ENCODE peak calls at places on chromosomes 2 and 18, in five cellular contexts. P, L, J, C and O are unnamed samples.

GRCh38 chr2:43184339-43184895 is 42.0 kb downstream of the ZFP36L2 start:
- DNase-seq in L (no peak), C (no peak), P (no peak), J (peak), O (no peak)

GRCh38 chr2:168841445-168841844 is 39.0 kb downstream of the NOSTRIN start:
- DNase-seq in J (no peak), P (no peak), L (no peak), C (no peak), O (no peak)

GRCh38 chr2:235511187-235511661 is 17.4 kb downstream of the AGAP1 start:
- DNase-seq in L (no peak), C (no peak), P (no peak), J (peak), O (no peak)

GRCh38 chr2:169090133-169090820 is 20.9 kb downstream of the DHRS9 start:
- DNase-seq in J (peak), P (no peak), L (no peak), C (no peak), O (no peak)

GRCh38 chr2:28380185-28380584 is 12.5 kb upstream of the FOSL2 start:
- DNase-seq in L (no peak), J (no peak), C (no peak), P (no peak), O (no peak)

GRCh38 chr2:98334439-98335078 is 11.7 kb upstream of the CNGA3 start:
- DNase-seq in L (no peak), C (no peak), J (no peak), P (no peak), O (no peak)

GRCh38 chr2:213237787-213238186 is 46.5 kb upstream of the SPAG16 start:
- DNase-seq in L (no peak), C (no peak), J (no peak), P (no peak), O (no peak)

GRCh38 chr18:58005036-58005435 is 39.0 kb upstream of the NEDD4L start:
- DNase-seq in C (no peak), L (no peak), J (no peak), P (no peak), O (no peak)

GRCh38 chr2:19051238-19051831 is 307.1 kb downstream of the OSR1 start:
- DNase-seq in C (no peak), J (no peak), P (no peak), L (no peak), O (no peak)

GRCh38 chr2:37190290-37190689 is 1.8 kb upstream of the SULT6B1 start:
- DNase-seq in P (no peak), J (no peak), C (no peak), L (no peak), O (no peak)

GRCh38 chr2:118013221-118013723 is 598 bp downstream of the CCDC93 start:
- DNase-seq in C (peak), L (peak), P (no peak), J (peak), O (peak)

GRCh38 chr2:25671622-25672021 is 1.8 kb downstream of the DTNB start:
- DNase-seq in L (no peak), P (no peak), J (no peak), C (no peak), O (no peak)

GRCh38 chr2:109110185-109110584 is 18.8 kb upstream of the SH3RF3 start:
- DNase-seq in L (no peak), C (no peak), J (no peak), P (no peak), O (no peak)

GRCh38 chr2:69089244-69089643 is 76.3 kb downstream of the ANTXR1 start:
- DNase-seq in C (no peak), J (no peak), L (no peak), P (no peak), O (no peak)

GRCh38 chr2:98514096-98514639 is 69.5 kb downstream of the INPP4A start:
- DNase-seq in C (no peak), P (no peak), L (no peak), J (no peak), O (no peak)

GRCh38 chr18:22703883-22704626 is 229.1 kb upstream of the RBBP8 start:
- DNase-seq in P (no peak), C (peak), J (peak), L (no peak), O (peak)

GRCh38 chr18:11963991-11964484 is 17.3 kb upstream of the IMPA2 start:
- DNase-seq in P (no peak), C (no peak), L (no peak), J (no peak), O (no peak)

GRCh38 chr18:46891742-46892214 is 25.5 kb downstream of the PIAS2 start:
- DNase-seq in L (no peak), J (no peak), P (peak), C (peak), O (peak)

GRCh38 chr18:11380968-11381367 is 228.4 kb upstream of the SLC35G4 start:
- DNase-seq in C (no peak), J (no peak), L (no peak), P (no peak), O (no peak)

GRCh38 chr2:241868661-241869081 is 858 bp upstream of the RTP5 start:
- DNase-seq in L (no peak), J (no peak), C (no peak), P (no peak), O (no peak)

GRCh38 chr18:76121049-76121448 is 374.0 kb downstream of the ZNF516 start:
- DNase-seq in C (no peak), J (no peak), L (no peak), P (no peak), O (no peak)

DNA sequence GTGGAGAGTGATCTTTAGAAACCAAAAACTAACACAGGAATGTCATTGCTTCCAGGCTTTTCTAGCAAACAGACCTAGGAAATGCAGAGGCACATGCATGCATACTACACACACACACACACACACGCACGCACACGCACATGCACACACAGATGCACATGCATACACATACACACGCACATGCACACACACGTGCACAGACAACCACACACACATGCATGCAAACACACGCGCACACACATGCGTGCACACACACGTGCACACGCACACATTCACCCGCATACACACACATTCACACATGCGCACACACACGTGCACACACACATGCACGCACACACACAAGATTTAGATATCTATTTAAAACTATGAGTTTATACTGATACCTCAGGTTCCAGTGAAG is 379.5 kb downstream of the ZNF516 start:
- DNase-seq in C (no peak), P (no peak), J (no peak), L (no peak), O (no peak)
- TF ChIP-seq TAF1 in C (no peak), P (no peak), J (no peak), L (no peak), O (no peak)

DNA sequence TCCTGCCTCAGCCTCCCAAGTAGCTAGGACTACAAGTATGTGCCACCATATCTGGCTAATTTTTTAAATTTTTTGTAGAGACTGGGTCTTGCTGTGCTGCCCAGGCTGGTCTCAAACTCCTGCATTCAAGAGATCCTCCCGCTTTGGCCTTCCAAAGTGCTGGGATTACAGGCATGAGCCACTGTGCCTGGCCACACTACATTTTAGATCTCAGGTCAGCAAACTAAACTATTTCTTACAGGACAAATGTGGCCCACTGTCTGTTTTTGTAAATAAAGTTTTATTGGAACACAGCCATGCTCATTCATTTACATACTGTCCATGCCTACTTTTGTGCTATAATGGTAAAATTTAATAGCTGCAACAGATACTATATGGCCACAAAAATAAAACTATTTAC is 17.8 kb downstream of the INO80D start:
- DNase-seq in J (no peak), P (no peak), L (no peak), C (no peak), O (no peak)
- TF ChIP-seq POLR2A in J (no peak), P (no peak), L (no peak), C (no peak), O (no peak)

GRCh38 chr2:10305254-10305635 is 2.5 kb downstream of the HPCAL1 start:
- DNase-seq in C (no peak), P (no peak), J (no peak), L (no peak), O (no peak)

GRCh38 chr2:10305715-10306114 is 3.0 kb downstream of the HPCAL1 start:
- DNase-seq in J (peak), P (no peak), L (no peak), C (no peak), O (no peak)

GRCh38 chr2:10303174-10303633 is 500 bp downstream of the HPCAL1 start:
- DNase-seq in P (no peak), L (no peak), J (no peak), C (no peak), O (no peak)

GRCh38 chr2:10303634-10304378 is 1.1 kb downstream of the HPCAL1 start:
- DNase-seq in C (no peak), P (no peak), L (peak), J (peak), O (peak)

GRCh38 chr2:10304458-10305253 is 2.0 kb downstream of the HPCAL1 start:
- DNase-seq in P (no peak), L (peak), J (no peak), C (no peak), O (no peak)
- TF ChIP-seq TAF1 in P (no peak), L (no peak), J (no peak), C (no peak), O (no peak)

GRCh38 chr2:231714639-231715498 is 6.5 kb downstream of the PTMA start:
- DNase-seq in P (peak), L (peak), C (no peak), J (peak), O (no peak)
- TF ChIP-seq POLR2A in P (no peak), L (no peak), C (no peak), J (no peak), O (no peak)

DNA sequence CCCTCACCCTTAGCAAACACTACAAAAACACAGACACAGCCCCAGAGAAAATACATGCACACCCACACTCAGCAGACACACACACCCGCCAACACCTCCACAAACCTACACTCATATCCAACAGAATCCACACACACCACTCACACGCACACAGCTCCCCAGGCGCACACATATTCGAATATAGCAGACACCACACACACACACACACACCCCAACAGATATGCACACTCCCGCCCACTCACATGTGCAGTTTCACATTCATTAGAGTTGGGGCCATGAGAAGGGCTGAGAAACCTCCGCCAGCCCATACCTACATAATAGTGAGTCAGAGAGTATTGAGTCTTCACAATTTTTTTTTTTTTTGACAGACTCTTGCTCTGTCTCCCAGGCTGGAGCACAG is 29.4 kb upstream of the NOTO start:
- DNase-seq in J (no peak), C (no peak), L (no peak), P (no peak), O (no peak)
- TF ChIP-seq TAF1 in J (no peak), C (no peak), L (no peak), P (no peak), O (no peak)

DNA sequence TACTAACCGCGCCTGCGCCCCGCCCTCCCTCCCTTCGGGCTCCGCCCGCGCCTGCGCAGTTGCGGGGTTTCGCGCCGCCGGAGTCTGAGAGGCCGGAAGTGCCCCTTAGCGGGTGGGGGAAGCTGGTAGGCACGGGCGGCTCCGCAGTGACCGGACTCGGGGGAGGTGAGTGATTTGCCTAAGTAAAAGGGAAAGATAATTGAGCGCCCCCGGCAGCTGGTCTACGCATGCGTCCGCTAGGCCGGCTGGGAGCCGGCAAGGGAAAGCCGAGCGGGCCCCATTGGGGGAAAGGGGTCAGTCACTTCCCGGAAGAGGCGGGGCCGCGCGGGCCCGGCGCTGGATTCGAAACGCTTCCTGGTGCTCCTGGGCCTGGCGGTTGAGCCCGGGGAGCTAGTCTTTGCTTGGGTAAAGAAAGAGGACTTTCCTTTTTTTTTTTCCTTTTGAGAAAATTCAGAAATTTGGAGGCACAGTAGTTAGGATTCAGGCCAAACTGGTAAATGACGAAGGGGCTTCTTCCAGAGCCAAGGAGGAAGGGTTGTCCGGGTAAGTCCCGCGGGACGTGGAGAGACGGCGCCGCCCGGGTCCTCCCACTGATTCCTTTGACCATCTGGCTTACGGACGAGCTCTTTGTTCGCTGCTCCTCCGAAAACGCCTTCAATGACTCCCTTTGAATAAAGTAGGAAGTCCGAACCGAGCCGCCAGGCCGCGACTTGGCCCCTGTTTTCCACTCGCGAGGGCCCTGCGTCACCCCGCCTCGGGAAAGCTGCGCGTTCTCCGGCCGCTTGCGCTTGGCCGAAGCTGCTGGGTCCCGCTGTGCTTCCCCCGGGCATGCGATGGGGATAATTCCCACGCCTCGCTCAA is at the start of the genes GEN1 and SMC6:
- DNase-seq in J (peak), P (peak), C (peak), L (peak), O (peak)
- TF ChIP-seq POLR2A in J (peak), P (no peak), C (no peak), L (peak), O (peak)

DNA sequence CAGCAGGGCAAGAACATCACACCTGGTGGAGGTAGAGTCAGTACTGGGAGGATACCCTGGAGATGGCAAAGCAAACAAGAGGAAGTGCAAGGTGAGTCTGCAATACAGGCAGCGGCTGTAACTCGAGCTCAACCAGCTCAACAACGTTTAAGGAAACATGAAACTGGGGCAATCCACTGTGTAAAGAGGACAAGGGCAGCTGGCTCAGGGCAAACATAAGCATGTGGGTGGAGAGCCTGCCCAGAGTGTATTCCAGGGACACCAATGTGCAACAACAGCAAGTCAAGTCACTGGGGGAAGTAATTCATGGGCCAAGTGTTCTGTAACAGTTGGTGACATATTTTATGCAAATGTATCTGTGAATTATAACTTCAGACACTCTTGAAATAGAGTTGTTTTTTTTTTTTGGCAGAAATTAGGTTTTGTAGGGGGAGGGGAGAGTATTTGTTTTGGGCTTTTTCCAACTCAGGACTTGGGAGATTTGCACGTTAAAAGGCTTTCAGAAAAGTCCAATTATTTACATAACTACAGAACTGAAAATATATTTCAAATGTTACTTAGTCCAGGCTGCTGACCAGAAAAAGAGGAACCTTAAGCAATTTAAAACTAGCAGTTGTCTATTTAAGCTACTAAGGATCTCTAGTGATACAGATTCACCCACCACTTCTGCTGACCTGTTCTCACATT is 18.7 kb downstream of the NRXN1 start:
- DNase-seq in J (peak), L (no peak), P (no peak), C (no peak), O (no peak)
- TF ChIP-seq TAF1 in J (no peak), L (no peak), P (no peak), C (no peak), O (no peak)